ENCODE peak calls at places on chromosome 1, in ten cellular contexts. One of them, this sample, is unnamed.

GRCh38 chr1:41862411-41863221 is 56.1 kb downstream of the HIVEP3 start:
- DNase-seq in Peyer's patch: no peak
- DNase-seq in GM12878: no peak
- DNase-seq in uterus: no peak
- DNase-seq in brain microvascular endothelial cell: peak
- DNase-seq in cardiac fibroblast: peak
- DNase-seq in cardiac muscle cell: no peak
- DNase-seq in OCI-LY7: no peak
- DNase-seq in fibroblast of mammary gland: peak
- DNase-seq in lower lobe of right lung: no peak
- DNase-seq in this sample: peak

GRCh38 chr1:233679030-233679429 is 65.1 kb downstream of the KCNK1 start:
- DNase-seq in Peyer's patch: no peak
- DNase-seq in GM12878: no peak
- DNase-seq in uterus: no peak
- DNase-seq in brain microvascular endothelial cell: no peak
- DNase-seq in cardiac fibroblast: no peak
- DNase-seq in cardiac muscle cell: no peak
- DNase-seq in OCI-LY7: no peak
- DNase-seq in fibroblast of mammary gland: no peak
- DNase-seq in lower lobe of right lung: no peak
- DNase-seq in this sample: no peak

GRCh38 chr1:36349839-36350238 is 26.4 kb upstream of the EVA1B start:
- DNase-seq in Peyer's patch: no peak
- DNase-seq in GM12878: no peak
- DNase-seq in uterus: no peak
- DNase-seq in brain microvascular endothelial cell: no peak
- DNase-seq in cardiac fibroblast: no peak
- DNase-seq in cardiac muscle cell: no peak
- DNase-seq in OCI-LY7: no peak
- DNase-seq in fibroblast of mammary gland: peak
- DNase-seq in lower lobe of right lung: no peak
- DNase-seq in this sample: no peak

GRCh38 chr1:9069324-9070100 is at the start of gene SLC2A5:
- DNase-seq in Peyer's patch: peak
- DNase-seq in GM12878: peak
- DNase-seq in uterus: peak
- DNase-seq in brain microvascular endothelial cell: no peak
- DNase-seq in cardiac fibroblast: no peak
- DNase-seq in cardiac muscle cell: no peak
- DNase-seq in OCI-LY7: peak
- DNase-seq in fibroblast of mammary gland: peak
- DNase-seq in lower lobe of right lung: peak
- DNase-seq in this sample: no peak

GRCh38 chr1:90616395-90616794 is 100.7 kb downstream of the BARHL2 start:
- DNase-seq in Peyer's patch: no peak
- DNase-seq in GM12878: no peak
- DNase-seq in uterus: no peak
- DNase-seq in brain microvascular endothelial cell: peak
- DNase-seq in cardiac fibroblast: peak
- DNase-seq in cardiac muscle cell: peak
- DNase-seq in OCI-LY7: no peak
- DNase-seq in fibroblast of mammary gland: no peak
- DNase-seq in lower lobe of right lung: no peak
- DNase-seq in this sample: no peak

GRCh38 chr1:178818416-178818815 is 52.5 kb downstream of the ANGPTL1 start:
- DNase-seq in Peyer's patch: no peak
- DNase-seq in GM12878: no peak
- DNase-seq in uterus: no peak
- DNase-seq in brain microvascular endothelial cell: peak
- DNase-seq in cardiac fibroblast: peak
- DNase-seq in cardiac muscle cell: no peak
- DNase-seq in OCI-LY7: no peak
- DNase-seq in fibroblast of mammary gland: peak
- DNase-seq in lower lobe of right lung: no peak
- DNase-seq in this sample: no peak

GRCh38 chr1:167360120-167360519 is 139.4 kb downstream of the POU2F1 start:
- DNase-seq in Peyer's patch: no peak
- DNase-seq in GM12878: no peak
- DNase-seq in uterus: no peak
- DNase-seq in brain microvascular endothelial cell: no peak
- DNase-seq in cardiac fibroblast: no peak
- DNase-seq in cardiac muscle cell: no peak
- DNase-seq in OCI-LY7: no peak
- DNase-seq in fibroblast of mammary gland: no peak
- DNase-seq in lower lobe of right lung: no peak
- DNase-seq in this sample: no peak

GRCh38 chr1:172745014-172745413 is 86.1 kb downstream of the FASLG start:
- DNase-seq in Peyer's patch: peak
- DNase-seq in GM12878: peak
- DNase-seq in uterus: no peak
- DNase-seq in brain microvascular endothelial cell: peak
- DNase-seq in cardiac fibroblast: peak
- DNase-seq in cardiac muscle cell: peak
- DNase-seq in OCI-LY7: peak
- DNase-seq in fibroblast of mammary gland: peak
- DNase-seq in lower lobe of right lung: no peak
- DNase-seq in this sample: peak

GRCh38 chr1:230105245-230105753 is 38.3 kb downstream of the GALNT2 start:
- DNase-seq in Peyer's patch: no peak
- DNase-seq in GM12878: no peak
- DNase-seq in uterus: no peak
- DNase-seq in brain microvascular endothelial cell: no peak
- DNase-seq in cardiac fibroblast: no peak
- DNase-seq in cardiac muscle cell: no peak
- DNase-seq in OCI-LY7: no peak
- DNase-seq in fibroblast of mammary gland: no peak
- DNase-seq in lower lobe of right lung: no peak
- DNase-seq in this sample: no peak

GRCh38 chr1:230107941-230108340 is 40.9 kb downstream of the GALNT2 start:
- DNase-seq in Peyer's patch: no peak
- DNase-seq in GM12878: no peak
- DNase-seq in uterus: no peak
- DNase-seq in brain microvascular endothelial cell: no peak
- DNase-seq in cardiac fibroblast: no peak
- DNase-seq in cardiac muscle cell: no peak
- DNase-seq in OCI-LY7: no peak
- DNase-seq in fibroblast of mammary gland: no peak
- DNase-seq in lower lobe of right lung: no peak
- DNase-seq in this sample: no peak

GRCh38 chr1:230103341-230104173 is 36.5 kb downstream of the GALNT2 start:
- DNase-seq in Peyer's patch: no peak
- DNase-seq in GM12878: no peak
- DNase-seq in uterus: no peak
- DNase-seq in brain microvascular endothelial cell: no peak
- DNase-seq in cardiac fibroblast: peak
- DNase-seq in cardiac muscle cell: no peak
- DNase-seq in OCI-LY7: no peak
- DNase-seq in fibroblast of mammary gland: peak
- DNase-seq in lower lobe of right lung: no peak
- DNase-seq in this sample: no peak

GRCh38 chr1:230104395-230105244 is 37.6 kb downstream of the GALNT2 start:
- DNase-seq in Peyer's patch: peak
- DNase-seq in GM12878: peak
- DNase-seq in uterus: peak
- DNase-seq in brain microvascular endothelial cell: peak
- DNase-seq in cardiac fibroblast: peak
- DNase-seq in cardiac muscle cell: peak
- DNase-seq in OCI-LY7: peak
- DNase-seq in fibroblast of mammary gland: peak
- DNase-seq in lower lobe of right lung: peak
- DNase-seq in this sample: peak

DNA sequence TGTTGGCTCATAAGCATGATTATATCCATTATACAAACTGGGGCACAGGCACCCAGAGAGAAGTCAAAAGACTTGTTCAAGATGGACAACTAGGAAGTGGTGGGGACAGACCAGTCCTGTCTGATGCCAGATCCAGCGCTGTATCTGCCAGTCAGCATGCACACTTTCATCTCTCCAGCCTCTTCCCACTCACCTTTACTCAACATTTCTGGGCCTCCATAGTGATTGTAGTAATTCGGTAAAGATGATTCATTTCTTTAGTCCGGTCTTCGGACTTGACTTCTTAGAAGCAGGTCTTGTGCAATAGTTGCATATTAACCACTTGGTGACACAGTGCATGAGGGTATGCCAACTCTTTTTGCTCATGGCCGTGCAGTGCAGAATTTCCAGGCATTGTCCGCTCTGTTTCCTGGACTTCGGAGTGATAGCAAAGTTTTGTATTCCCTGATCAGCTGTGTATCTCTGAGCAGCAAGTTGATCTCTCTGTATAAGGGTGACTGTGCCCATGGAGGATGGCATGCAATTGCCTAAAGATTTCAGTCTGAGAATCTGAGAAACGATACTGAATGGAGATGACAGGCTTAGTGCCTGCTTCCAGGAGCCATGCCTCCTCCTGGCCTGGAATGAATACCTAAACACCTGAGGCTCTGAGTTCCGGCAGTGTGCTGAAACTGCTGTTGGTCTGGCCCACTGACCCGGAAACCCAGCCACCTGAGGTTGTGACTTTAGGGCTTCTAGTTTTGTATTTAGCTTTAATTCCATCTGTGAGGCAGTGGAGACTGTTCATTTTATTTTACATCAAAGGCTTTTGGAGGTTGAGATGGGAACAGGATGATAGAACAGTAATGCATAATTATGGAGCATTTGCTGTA is 39.0 kb downstream of the GALNT2 start:
- DNase-seq in Peyer's patch: no peak
- DNase-seq in GM12878: peak
- DNase-seq in uterus: no peak
- DNase-seq in brain microvascular endothelial cell: peak
- DNase-seq in cardiac fibroblast: peak
- DNase-seq in cardiac muscle cell: no peak
- DNase-seq in OCI-LY7: peak
- DNase-seq in fibroblast of mammary gland: peak
- DNase-seq in lower lobe of right lung: no peak
- DNase-seq in this sample: no peak
- H3K4me3 ChIP-seq in Peyer's patch: no peak
- H3K4me3 ChIP-seq in GM12878: peak
- H3K4me3 ChIP-seq in uterus: no peak
- H3K4me3 ChIP-seq in brain microvascular endothelial cell: no peak
- H3K4me3 ChIP-seq in cardiac fibroblast: no peak
- H3K4me3 ChIP-seq in cardiac muscle cell: no peak
- H3K4me3 ChIP-seq in OCI-LY7: peak
- H3K4me3 ChIP-seq in fibroblast of mammary gland: no peak
- H3K4me3 ChIP-seq in lower lobe of right lung: no peak
- H3K4me3 ChIP-seq in this sample: no peak

DNA sequence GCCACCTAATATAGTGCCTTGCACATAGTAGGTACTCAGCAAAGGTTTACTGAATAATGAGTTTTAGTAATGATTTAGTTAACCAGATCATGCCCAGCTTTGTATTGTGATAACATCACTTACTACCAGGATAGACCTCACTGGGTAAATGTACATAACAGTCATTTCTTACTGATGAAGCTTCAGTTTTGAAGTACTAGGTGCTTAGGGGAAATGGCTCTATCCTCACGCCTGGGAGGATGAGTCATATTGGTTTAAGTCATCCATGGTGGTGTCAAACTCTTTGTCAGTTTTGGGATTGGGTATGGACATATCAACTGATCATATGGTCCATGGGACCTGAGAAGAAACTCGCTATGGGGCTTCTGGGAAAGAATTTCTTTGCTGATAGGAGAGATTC is 90.6 kb upstream of the USP24 start:
- DNase-seq in Peyer's patch: no peak
- DNase-seq in GM12878: no peak
- DNase-seq in uterus: no peak
- DNase-seq in brain microvascular endothelial cell: no peak
- DNase-seq in cardiac fibroblast: peak
- DNase-seq in cardiac muscle cell: no peak
- DNase-seq in OCI-LY7: no peak
- DNase-seq in fibroblast of mammary gland: peak
- DNase-seq in lower lobe of right lung: no peak
- DNase-seq in this sample: no peak
- TF ChIP-seq CTCF in Peyer's patch: no peak
- TF ChIP-seq CTCF in GM12878: no peak
- TF ChIP-seq CTCF in uterus: no peak
- TF ChIP-seq CTCF in brain microvascular endothelial cell: no peak
- TF ChIP-seq CTCF in cardiac fibroblast: no peak
- TF ChIP-seq CTCF in cardiac muscle cell: no peak
- TF ChIP-seq CTCF in OCI-LY7: no peak
- TF ChIP-seq CTCF in fibroblast of mammary gland: no peak
- TF ChIP-seq CTCF in lower lobe of right lung: no peak
- TF ChIP-seq CTCF in this sample: no peak

GRCh38 chr1:10677508-10678364 is 118.7 kb downstream of the CASZ1 start:
- DNase-seq in Peyer's patch: no peak
- DNase-seq in GM12878: no peak
- DNase-seq in uterus: no peak
- DNase-seq in brain microvascular endothelial cell: no peak
- DNase-seq in cardiac fibroblast: no peak
- DNase-seq in cardiac muscle cell: peak
- DNase-seq in OCI-LY7: no peak
- DNase-seq in fibroblast of mammary gland: no peak
- DNase-seq in lower lobe of right lung: no peak
- DNase-seq in this sample: no peak
- H3K4me3 ChIP-seq in Peyer's patch: no peak
- H3K4me3 ChIP-seq in GM12878: no peak
- H3K4me3 ChIP-seq in uterus: no peak
- H3K4me3 ChIP-seq in brain microvascular endothelial cell: no peak
- H3K4me3 ChIP-seq in cardiac fibroblast: no peak
- H3K4me3 ChIP-seq in cardiac muscle cell: no peak
- H3K4me3 ChIP-seq in OCI-LY7: no peak
- H3K4me3 ChIP-seq in fibroblast of mammary gland: no peak
- H3K4me3 ChIP-seq in lower lobe of right lung: no peak
- H3K4me3 ChIP-seq in this sample: no peak

GRCh38 chr1:168442931-168443330 is 100.9 kb downstream of the XCL2 start:
- DNase-seq in Peyer's patch: no peak
- DNase-seq in GM12878: no peak
- DNase-seq in uterus: no peak
- DNase-seq in brain microvascular endothelial cell: no peak
- DNase-seq in cardiac fibroblast: no peak
- DNase-seq in cardiac muscle cell: no peak
- DNase-seq in OCI-LY7: no peak
- DNase-seq in fibroblast of mammary gland: no peak
- DNase-seq in lower lobe of right lung: no peak
- DNase-seq in this sample: no peak

GRCh38 chr1:168443899-168444298 is 99.9 kb downstream of the XCL2 start:
- DNase-seq in Peyer's patch: no peak
- DNase-seq in GM12878: no peak
- DNase-seq in uterus: no peak
- DNase-seq in brain microvascular endothelial cell: no peak
- DNase-seq in cardiac fibroblast: no peak
- DNase-seq in cardiac muscle cell: no peak
- DNase-seq in OCI-LY7: no peak
- DNase-seq in fibroblast of mammary gland: no peak
- DNase-seq in lower lobe of right lung: no peak
- DNase-seq in this sample: no peak

GRCh38 chr1:168439451-168440375 is 104.1 kb downstream of the XCL2 start:
- DNase-seq in Peyer's patch: peak
- DNase-seq in GM12878: peak
- DNase-seq in uterus: peak
- DNase-seq in brain microvascular endothelial cell: peak
- DNase-seq in cardiac fibroblast: peak
- DNase-seq in cardiac muscle cell: peak
- DNase-seq in OCI-LY7: peak
- DNase-seq in fibroblast of mammary gland: peak
- DNase-seq in lower lobe of right lung: peak
- DNase-seq in this sample: peak

GRCh38 chr1:168443356-168443755 is 100.4 kb downstream of the XCL2 start:
- DNase-seq in Peyer's patch: no peak
- DNase-seq in GM12878: no peak
- DNase-seq in uterus: no peak
- DNase-seq in brain microvascular endothelial cell: no peak
- DNase-seq in cardiac fibroblast: no peak
- DNase-seq in cardiac muscle cell: no peak
- DNase-seq in OCI-LY7: no peak
- DNase-seq in fibroblast of mammary gland: no peak
- DNase-seq in lower lobe of right lung: no peak
- DNase-seq in this sample: no peak

GRCh38 chr1:168441745-168442144 is 102.1 kb downstream of the XCL2 start:
- DNase-seq in Peyer's patch: no peak
- DNase-seq in GM12878: no peak
- DNase-seq in uterus: no peak
- DNase-seq in brain microvascular endothelial cell: no peak
- DNase-seq in cardiac fibroblast: no peak
- DNase-seq in cardiac muscle cell: no peak
- DNase-seq in OCI-LY7: no peak
- DNase-seq in fibroblast of mammary gland: no peak
- DNase-seq in lower lobe of right lung: no peak
- DNase-seq in this sample: no peak
- TF ChIP-seq CTCF in Peyer's patch: no peak
- TF ChIP-seq CTCF in GM12878: no peak
- TF ChIP-seq CTCF in uterus: no peak
- TF ChIP-seq CTCF in brain microvascular endothelial cell: no peak
- TF ChIP-seq CTCF in cardiac fibroblast: no peak
- TF ChIP-seq CTCF in cardiac muscle cell: no peak
- TF ChIP-seq CTCF in OCI-LY7: no peak
- TF ChIP-seq CTCF in fibroblast of mammary gland: no peak
- TF ChIP-seq CTCF in lower lobe of right lung: no peak
- TF ChIP-seq CTCF in this sample: no peak